ENCODE peak calls at places on chromosome 12, in eight cellular contexts. B, W, F, D, G, U, V and H are unnamed samples.

GRCh38 chr12:59808317-59808910 is 212.6 kb downstream of the SLC16A7 start:
- DNase-seq in B (no peak), V (peak; percentile 54), W (no peak), G (peak; percentile 22), D (peak; percentile 13), U (no peak), F (no peak), H (no peak)

GRCh38 chr12:2008677-2009076 is 4.4 kb upstream of the DCP1B start:
- DNase-seq in W (no peak), D (no peak), V (no peak), B (no peak), F (no peak), G (no peak), U (no peak), H (no peak)

GRCh38 chr12:109130755-109131521 is 14.6 kb downstream of the ACACB start:
- DNase-seq in V (no peak), U (peak; percentile 81), D (peak; percentile 10), F (peak; percentile 71), B (no peak), W (no peak), G (no peak), H (no peak)

GRCh38 chr12:116265361-116266128 is 11.9 kb downstream of the MED13L start:
- DNase-seq in V (no peak), U (no peak), D (no peak), B (no peak), G (no peak), W (no peak), F (no peak), H (no peak)

GRCh38 chr12:112005419-112006395 is 7.3 kb downstream of the TMEM116 start:
- DNase-seq in F (peak; percentile 67), W (peak; percentile 70), V (no peak), D (peak; percentile 24), U (no peak), B (peak; percentile 70), G (peak; percentile 58), H (no peak)

GRCh38 chr12:24172031-24172772 is 222.7 kb upstream of the SOX5 start:
- DNase-seq in F (no peak), U (no peak), W (no peak), D (no peak), V (no peak), G (no peak), B (no peak), H (no peak)

GRCh38 chr12:45290218-45290609 is 74.3 kb downstream of the ANO6 start:
- DNase-seq in W (no peak), V (no peak), F (no peak), U (no peak), G (no peak), D (no peak), B (no peak), H (no peak)

GRCh38 chr12:31897791-31898503 is 61.3 kb upstream of the RESF1 start:
- DNase-seq in B (no peak), V (peak; percentile 53), W (no peak), F (peak; percentile 53), U (peak; percentile 42), D (peak; percentile 19), G (no peak), H (no peak)

GRCh38 chr12:42235426-42235825 is 2.6 kb downstream of the YAF2 start:
- DNase-seq in U (no peak), W (no peak), D (no peak), G (no peak), V (no peak), B (no peak), F (no peak), H (no peak)

GRCh38 chr12:42236017-42236416 is 2.0 kb downstream of the YAF2 start:
- DNase-seq in G (no peak), V (no peak), U (no peak), F (no peak), W (no peak), D (no peak), B (no peak), H (no peak)

GRCh38 chr12:42237853-42238239 is 202 bp downstream of the YAF2 start:
- DNase-seq in G (no peak), B (no peak), D (no peak), V (no peak), F (no peak), U (no peak), W (no peak), H (no peak)

GRCh38 chr12:42238240-42239140 is at the start of gene YAF2:
- DNase-seq in G (peak; percentile 93), U (peak; percentile 92), W (peak; percentile 73), F (peak; percentile 91), V (peak; percentile 82), D (peak; percentile 70), B (peak; percentile 95), H (peak; percentile 95)

DNA sequence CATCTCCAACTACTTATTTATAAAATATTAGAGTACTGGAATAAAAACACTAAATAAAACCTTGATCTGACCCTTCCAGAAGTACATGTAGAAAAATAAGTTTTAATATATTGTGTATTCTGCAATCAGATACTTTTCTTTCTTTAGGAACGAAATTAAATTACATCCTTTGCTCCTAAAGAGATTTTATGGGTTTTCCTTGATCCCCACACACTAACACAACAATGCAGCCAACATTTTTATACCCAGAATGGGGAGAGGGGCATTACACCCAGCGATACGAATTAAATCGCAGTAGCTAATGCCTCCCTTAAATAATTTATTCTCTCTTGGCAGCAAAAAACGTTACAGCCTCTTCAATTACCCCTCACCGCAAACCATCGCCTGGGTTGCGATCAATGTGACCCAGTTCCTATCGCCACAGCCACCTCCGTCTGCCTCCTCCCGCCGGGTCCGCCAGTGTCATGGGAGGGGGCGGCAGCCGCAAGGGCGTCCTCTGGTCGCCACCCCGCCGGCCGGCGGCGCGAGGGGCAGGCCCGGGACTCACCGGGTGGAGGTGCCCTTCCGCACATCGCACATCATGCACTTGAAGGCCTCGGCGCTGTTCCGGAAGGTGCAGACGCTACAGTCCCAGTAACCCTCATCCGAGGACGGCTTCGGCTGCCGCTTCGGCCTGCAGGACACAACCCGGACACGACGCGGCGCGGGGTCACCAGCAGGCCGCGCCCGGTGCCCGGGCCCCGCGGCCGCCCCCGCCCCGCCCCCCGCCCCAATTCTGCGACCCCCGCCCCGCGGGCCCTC is 796 bp downstream of the YAF2 start:
- DNase-seq in G (peak; percentile 60), D (peak; percentile 41), W (peak; percentile 55), F (peak; percentile 79), B (peak; percentile 86), V (peak; percentile 68), U (peak; percentile 75), H (peak; percentile 78)
- TF ChIP-seq POLR2A in G (no peak), D (no peak), W (no peak), F (no peak), B (peak; percentile 8), V (no peak), U (no peak), H (peak; percentile 42)

GRCh38 chr12:15158114-15158513 is 63.1 kb downstream of the RERG start:
- DNase-seq in W (no peak), G (no peak), U (no peak), B (no peak), V (no peak), D (no peak), F (no peak), H (no peak)
- TF ChIP-seq POLR2A in W (no peak), G (no peak), U (no peak), B (no peak), V (no peak), D (no peak), F (no peak), H (no peak)

DNA sequence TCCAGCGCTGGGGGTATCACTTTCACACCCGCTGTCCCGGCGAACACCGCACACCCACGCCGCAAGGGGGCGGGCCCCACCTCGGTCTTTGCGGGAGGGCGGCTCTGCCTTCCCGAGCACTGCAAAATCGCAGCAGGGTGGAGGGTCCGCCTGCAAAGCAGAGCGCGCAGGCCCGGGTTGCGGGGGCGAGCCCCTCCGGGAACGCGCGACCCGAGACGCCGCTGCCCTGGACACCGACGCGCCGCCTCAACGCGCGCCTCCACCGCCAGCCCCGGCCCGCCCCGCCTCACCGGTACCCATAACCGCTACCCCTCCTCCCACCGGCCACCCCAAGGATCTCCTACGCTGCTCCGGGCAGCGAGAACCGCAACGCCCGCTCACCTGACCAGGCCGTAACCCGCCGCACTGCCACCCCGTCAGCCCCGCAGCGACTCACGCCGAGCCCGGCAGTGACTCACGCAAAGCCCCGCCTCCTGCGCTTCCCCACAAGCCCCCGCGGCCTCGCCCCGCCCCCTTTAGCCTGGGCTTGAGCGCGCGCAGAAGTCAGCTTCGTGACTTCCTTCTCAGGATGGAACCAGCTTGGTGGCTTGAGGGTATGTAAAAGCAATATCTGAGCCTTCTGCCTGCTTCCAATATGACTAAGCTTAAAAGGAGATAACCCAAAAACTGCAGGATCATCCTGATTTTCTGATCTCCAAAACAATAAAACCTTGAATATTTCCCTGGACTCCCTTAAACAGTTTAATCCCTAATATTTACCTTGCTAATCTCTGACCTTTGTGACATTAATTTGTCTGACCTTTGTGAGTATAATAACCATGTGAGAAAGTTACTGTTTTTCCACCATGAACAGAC is at the start of gene RPAP3:
- DNase-seq in U (peak; percentile 96), W (peak; percentile 96), V (peak; percentile 93), G (peak; percentile 96), D (peak; percentile 76), F (peak; percentile 99), B (peak; percentile 99), H (peak; percentile 78)
- TF ChIP-seq POLR2A in U (peak; percentile 83), W (peak; percentile 43), V (peak; percentile 87), G (peak; percentile 96), D (peak; percentile 92), F (no peak), B (peak; percentile 89), H (peak; percentile 95)

GRCh38 chr12:95637010-95637409 is 85.7 kb upstream of the USP44 start:
- DNase-seq in U (no peak), G (no peak), F (no peak), D (no peak), V (no peak), W (no peak), B (no peak), H (no peak)

GRCh38 chr12:95637471-95638155 is 86.3 kb upstream of the USP44 start:
- DNase-seq in G (no peak), F (no peak), D (no peak), V (peak; percentile 100), W (no peak), U (no peak), B (no peak), H (peak; percentile 12)

GRCh38 chr12:95633671-95634465 is 82.6 kb upstream of the USP44 start:
- DNase-seq in F (no peak), U (no peak), G (no peak), V (peak; percentile 78), D (no peak), B (no peak), W (peak; percentile 67), H (no peak)

GRCh38 chr12:95633049-95633545 is 81.8 kb upstream of the USP44 start:
- DNase-seq in U (no peak), V (peak; percentile 90), B (peak; percentile 66), D (peak; percentile 87), W (peak; percentile 84), G (no peak), F (peak; percentile 55), H (peak; percentile 71)

DNA sequence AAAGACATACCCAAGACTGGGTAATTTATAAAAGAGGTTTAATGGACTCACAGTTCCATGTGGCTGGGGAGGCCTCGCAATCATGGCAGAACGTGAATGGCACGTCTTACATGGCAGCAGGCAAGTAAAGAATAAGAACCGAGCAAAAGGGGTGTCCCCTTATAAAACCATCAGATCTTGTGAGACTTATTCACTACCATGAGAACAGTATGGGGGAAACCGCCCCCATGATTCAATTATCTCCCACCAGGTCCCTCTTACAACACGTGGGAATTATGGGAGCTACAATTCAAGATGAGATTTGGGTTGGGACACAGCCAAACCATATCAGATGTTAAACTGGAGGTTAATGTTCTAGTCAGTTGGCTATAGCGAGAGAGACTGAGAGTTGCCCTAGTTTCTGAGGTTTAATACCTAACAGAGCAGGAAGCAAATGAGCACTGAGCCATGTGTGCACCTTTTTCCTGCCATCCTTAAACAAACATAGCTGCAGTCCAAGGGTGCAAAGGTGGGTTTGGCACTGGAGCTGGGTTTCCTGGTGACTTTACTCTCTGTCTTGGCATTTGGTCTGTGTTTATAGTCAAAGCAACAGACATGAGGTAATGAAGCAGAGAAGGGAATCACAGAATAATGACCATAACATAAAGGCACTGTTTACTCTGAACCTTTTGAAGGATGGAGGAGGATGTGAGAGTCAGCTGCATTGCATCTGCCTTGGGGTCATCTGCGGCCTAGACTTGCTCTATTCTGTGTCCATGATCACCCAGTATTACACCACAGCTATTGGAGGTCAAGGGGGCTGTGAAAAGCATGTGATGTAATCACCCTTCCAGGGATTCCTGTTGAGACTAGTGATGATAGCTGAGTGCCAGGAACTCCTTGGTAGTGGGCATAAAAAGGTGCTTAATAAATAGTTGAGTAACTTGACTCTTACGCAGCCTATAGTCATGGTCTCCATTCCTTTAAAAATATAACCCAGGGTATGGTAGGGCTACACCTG is 83.6 kb upstream of the USP44 start:
- DNase-seq in U (no peak), D (no peak), G (no peak), W (peak; percentile 70), V (peak; percentile 100), F (peak; percentile 76), B (peak; percentile 61), H (no peak)
- TF ChIP-seq POLR2A in U (no peak), D (no peak), G (no peak), W (no peak), V (peak; percentile 77), F (no peak), B (no peak), H (no peak)